ENCODE peak calls at places on chromosomes 3 and 15, in nine cellular contexts. K is AG04450; Y is upper lobe of right lung; U is astrocyte of the spinal cord; T is activated CD8-positive, alpha-beta T cell treated with anti-CD3 and anti-CD28 coated beads for 36 hours; H is uterus; X is MM.1S; O is ovary; Z is sigmoid colon. P is an unnamed sample.

GRCh38 chr3:155442066-155442465 is 148.6 kb upstream of the STRIT1 start:
- DNase-seq in O (no peak), X (no peak), K (no peak), Z (no peak), U (no peak), T (no peak), H (no peak), Y (no peak), P (no peak)

GRCh38 chr3:55692958-55693558 is 206.0 kb upstream of the WNT5A start:
- DNase-seq in K (no peak), O (no peak), X (no peak), H (no peak), Y (no peak), Z (no peak), U (peak), T (no peak), P (no peak)

GRCh38 chr3:112437146-112438022 is 61.9 kb downstream of the BTLA start:
- DNase-seq in O (no peak), Y (no peak), X (peak), U (peak), T (no peak), K (peak), H (no peak), Z (no peak), P (no peak)

GRCh38 chr15:63256433-63256884 is 20.9 kb upstream of the APH1B start:
- DNase-seq in Z (no peak), T (no peak), K (no peak), U (peak), H (no peak), Y (no peak), X (no peak), O (no peak), P (no peak)

GRCh38 chr3:129399895-129400357 is 28.5 kb downstream of the EFCAB12 start:
- DNase-seq in Y (no peak), K (no peak), U (no peak), H (no peak), Z (no peak), O (no peak), T (peak), X (no peak), P (no peak)

GRCh38 chr3:192706272-192706671 is 21.1 kb downstream of the FGF12 start:
- DNase-seq in Z (no peak), T (no peak), H (no peak), Y (no peak), O (no peak), X (no peak), K (no peak), U (no peak), P (no peak)

GRCh38 chr15:67413770-67414429 is 107.0 kb upstream of the C15orf61 start:
- DNase-seq in K (peak), X (no peak), Z (no peak), Y (no peak), U (peak), H (no peak), O (no peak), T (no peak), P (no peak)

GRCh38 chr3:182226995-182227394 is 515.3 kb downstream of the SOX2 start:
- DNase-seq in Z (no peak), Y (no peak), U (no peak), O (no peak), X (no peak), H (no peak), K (no peak), T (no peak), P (no peak)

GRCh38 chr15:35657679-35658201 is 111.8 kb upstream of the DPH6 start:
- DNase-seq in Y (no peak), Z (no peak), H (no peak), T (peak), U (peak), K (no peak), O (no peak), X (no peak), P (no peak)

GRCh38 chr15:80578206-80578595 is 116.9 kb upstream of the ABHD17C start:
- DNase-seq in U (no peak), Z (peak), X (no peak), K (no peak), H (no peak), Y (no peak), T (no peak), O (no peak), P (no peak)

GRCh38 chr3:138051946-138052802 is 42.2 kb downstream of the CLDN18 start:
- DNase-seq in Z (no peak), U (peak), O (no peak), K (peak), H (no peak), T (peak), Y (peak), X (peak), P (no peak)

GRCh38 chr3:7546219-7546618 is 685.3 kb downstream of the GRM7 start:
- DNase-seq in K (no peak), X (no peak), Z (no peak), O (no peak), U (peak), T (no peak), Y (no peak), H (no peak), P (no peak)
- TF ChIP-seq CTCF in K (no peak), X (no peak), Z (no peak), O (no peak), U (peak), T (no peak), Y (peak), H (no peak), P (no peak)

DNA sequence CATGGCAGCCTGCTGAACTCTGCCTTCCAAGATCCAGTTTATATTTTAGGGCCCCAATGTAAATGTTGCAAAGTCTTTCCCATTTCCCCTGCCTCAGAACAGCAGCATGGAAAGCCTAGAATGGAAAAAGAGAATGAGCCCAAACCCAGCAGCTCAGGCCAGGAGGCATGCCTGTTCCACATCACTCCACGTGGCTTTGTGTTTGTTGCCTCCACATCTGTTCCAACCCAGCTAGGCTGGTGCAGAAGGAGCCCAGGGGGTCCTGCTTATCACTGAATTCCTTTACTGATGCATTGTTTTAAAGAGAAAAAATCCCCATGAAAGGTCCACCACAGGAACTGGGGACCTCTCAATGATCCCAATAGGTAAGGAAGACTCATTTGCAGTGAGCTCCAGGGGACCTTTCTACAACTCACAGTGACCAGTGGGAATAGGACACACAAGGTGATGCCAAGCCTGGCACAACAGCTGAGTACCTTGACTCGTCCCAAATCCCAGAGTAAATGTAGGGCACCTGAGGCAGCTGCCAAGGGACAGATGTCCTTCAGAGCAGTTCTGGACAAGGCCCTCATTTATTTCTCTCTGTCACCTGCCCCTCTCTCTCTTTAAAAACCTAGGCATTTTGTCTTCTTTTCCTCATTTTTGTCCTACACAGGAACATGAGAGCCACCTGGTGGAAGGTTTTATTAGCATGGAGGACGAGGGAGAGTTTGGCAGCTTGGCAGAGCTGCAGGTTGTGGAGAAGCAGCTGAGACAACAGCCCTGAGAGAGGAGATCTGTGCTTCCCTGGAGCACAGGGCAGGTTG is 41.7 kb upstream of the ADAMTS17 start:
- DNase-seq in Y (no peak), O (peak), K (no peak), Z (no peak), H (no peak), U (peak), T (peak), X (peak), P (no peak)
- TF ChIP-seq CTCF in Y (peak), O (no peak), K (peak), Z (no peak), H (peak), U (peak), T (peak), X (peak), P (no peak)

GRCh38 chr15:25691544-25692430 is 171.3 kb downstream of the ATP10A start:
- DNase-seq in H (no peak), Z (peak), T (no peak), O (no peak), U (peak), Y (peak), X (no peak), K (no peak), P (no peak)
- TF ChIP-seq CTCF in H (peak), Z (no peak), T (no peak), O (no peak), U (peak), Y (peak), X (no peak), K (peak), P (no peak)

GRCh38 chr3:54432975-54433374 is 310.6 kb downstream of the CACNA2D3 start:
- DNase-seq in U (no peak), O (no peak), Y (no peak), K (no peak), Z (no peak), X (no peak), H (no peak), T (no peak), P (no peak)

GRCh38 chr3:54427951-54428871 is 305.9 kb downstream of the CACNA2D3 start:
- DNase-seq in U (peak), Y (no peak), X (peak), O (peak), K (peak), H (peak), T (peak), Z (peak), P (no peak)

GRCh38 chr3:54434761-54435160 is 312.4 kb downstream of the CACNA2D3 start:
- DNase-seq in U (no peak), K (no peak), O (no peak), X (peak), Y (no peak), Z (no peak), H (no peak), T (no peak), P (no peak)

DNA sequence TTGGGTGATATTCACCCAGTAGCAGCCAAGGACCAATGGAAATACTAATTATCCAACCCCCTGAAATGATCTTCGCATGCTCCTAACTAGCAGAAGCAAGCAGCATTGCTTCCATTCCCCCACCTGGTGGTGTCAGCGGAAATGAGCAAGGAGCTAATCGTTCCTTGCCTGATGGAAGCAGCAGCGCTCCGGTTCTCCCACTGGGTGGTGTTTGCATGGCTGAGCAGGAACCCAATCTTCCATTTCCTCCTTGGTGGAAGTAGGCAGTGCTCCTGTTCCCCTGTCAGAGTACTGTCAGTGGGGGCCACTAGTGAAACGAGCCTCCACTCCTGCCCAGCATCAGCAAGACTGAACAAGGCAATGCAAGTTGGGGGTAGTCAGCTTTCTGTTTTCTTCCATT is 311.5 kb downstream of the CACNA2D3 start:
- DNase-seq in O (no peak), K (no peak), Z (no peak), T (no peak), X (no peak), H (no peak), Y (no peak), U (no peak), P (no peak)
- TF ChIP-seq CTCF in O (no peak), K (peak), Z (no peak), T (no peak), X (no peak), H (no peak), Y (no peak), U (no peak), P (no peak)

GRCh38 chr3:32238027-32238815 is at the start of gene CMTM8:
- DNase-seq in O (no peak), Y (peak), H (peak), K (no peak), X (peak), T (peak), U (peak), Z (no peak), P (no peak)

GRCh38 chr3:32238816-32239637 is 547 bp downstream of the CMTM8 start:
- DNase-seq in X (peak), H (peak), T (peak), Z (no peak), K (no peak), O (no peak), U (peak), Y (peak), P (peak)

GRCh38 chr3:32237670-32238026 is 832 bp upstream of the CMTM8 start:
- DNase-seq in X (no peak), Y (no peak), U (no peak), H (no peak), Z (no peak), O (no peak), T (no peak), K (no peak), P (no peak)

GRCh38 chr3:32241100-32241499 is 2.6 kb downstream of the CMTM8 start:
- DNase-seq in X (no peak), Y (no peak), H (no peak), Z (no peak), U (no peak), O (no peak), T (no peak), K (no peak), P (no peak)

GRCh38 chr3:32239638-32240550 is 1.4 kb downstream of the CMTM8 start:
- DNase-seq in H (no peak), Z (no peak), T (peak), K (no peak), O (no peak), Y (no peak), X (peak), U (peak), P (no peak)
- TF ChIP-seq CTCF in H (no peak), Z (no peak), T (peak), K (peak), O (no peak), Y (peak), X (peak), U (peak), P (peak)

GRCh38 chr3:123939706-123940105 is 21.3 kb downstream of the CCDC14 start:
- DNase-seq in O (no peak), K (no peak), Y (no peak), X (no peak), U (no peak), T (no peak), Z (no peak), H (no peak), P (no peak)

GRCh38 chr3:123935830-123936229 is 25.2 kb downstream of the CCDC14 start:
- DNase-seq in Z (no peak), T (no peak), H (no peak), Y (no peak), K (no peak), U (no peak), X (no peak), O (no peak), P (no peak)

GRCh38 chr3:123936400-123936799 is 24.6 kb downstream of the CCDC14 start:
- DNase-seq in O (no peak), T (no peak), Z (no peak), U (no peak), Y (no peak), X (no peak), H (no peak), K (no peak), P (no peak)

DNA sequence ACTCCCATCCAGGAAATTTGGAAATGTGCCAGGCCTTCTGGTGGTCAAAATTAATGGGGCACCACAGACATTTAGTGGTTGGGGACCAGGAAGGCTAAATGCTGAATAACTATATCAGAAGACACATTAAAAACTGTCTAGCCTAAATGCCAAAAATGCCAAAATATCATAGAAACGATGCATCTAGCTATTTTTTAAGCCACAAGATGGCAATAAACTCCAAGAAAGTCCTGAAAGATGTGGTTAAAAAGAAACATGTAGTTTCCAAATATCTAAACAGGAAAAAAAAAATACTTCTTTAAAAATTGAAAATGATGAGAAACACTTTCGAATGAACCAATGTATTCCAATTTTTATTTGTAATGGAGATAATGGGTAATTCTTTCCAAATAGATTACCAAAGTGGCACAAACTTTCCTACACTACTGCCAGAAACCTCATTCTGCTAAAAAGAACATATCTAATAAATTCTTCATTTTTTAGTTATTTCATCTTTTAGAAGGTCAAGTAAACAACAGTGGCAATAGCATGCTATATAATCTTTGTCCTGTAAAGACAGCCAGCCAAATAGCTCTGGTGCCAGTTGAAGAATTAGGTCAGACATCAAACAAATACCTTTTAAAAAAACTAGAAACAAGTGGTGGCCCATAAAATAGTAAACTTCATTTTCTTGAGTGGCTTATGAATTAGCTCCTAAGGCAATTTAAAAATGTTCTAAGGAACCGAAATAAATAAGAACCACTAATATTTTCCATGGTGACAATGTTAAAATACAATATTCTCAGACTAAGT is 19.7 kb downstream of the CCDC14 start:
- DNase-seq in K (no peak), X (no peak), O (no peak), U (peak), Z (no peak), Y (no peak), T (no peak), H (no peak), P (no peak)
- TF ChIP-seq CTCF in K (peak), X (peak), O (no peak), U (peak), Z (no peak), Y (peak), T (no peak), H (peak), P (no peak)

DNA sequence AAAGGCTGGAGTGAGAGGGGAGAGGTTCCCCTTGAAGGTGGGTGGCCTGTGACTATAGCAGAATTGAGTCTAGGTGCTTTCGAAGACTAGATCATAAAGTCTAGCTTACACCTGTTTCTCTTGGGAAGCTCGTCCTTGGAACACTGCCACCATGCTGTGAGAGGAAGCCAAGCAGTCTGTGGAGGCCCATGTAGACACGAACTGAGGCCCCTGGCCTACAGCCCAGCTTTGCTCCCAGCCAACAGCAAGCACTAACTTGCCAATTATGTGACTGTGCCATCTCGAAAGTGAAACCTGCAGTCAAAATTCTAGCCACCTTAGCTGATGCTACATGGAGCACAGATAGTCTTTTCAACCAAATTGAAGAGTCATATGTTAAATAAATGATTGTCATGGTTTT is 190.5 kb upstream of the NECTIN3 start:
- DNase-seq in H (peak), K (peak), T (peak), Y (peak), X (peak), Z (peak), U (peak), O (no peak), P (no peak)
- TF ChIP-seq CTCF in H (no peak), K (peak), T (peak), Y (no peak), X (peak), Z (no peak), U (peak), O (no peak), P (no peak)

P was measured in natural killer cell.